ENCODE peak calls at places on chromosomes 1 and 21, in eight cellular contexts. U is cardiac fibroblast, P is BE2C, G is endodermal cell, M is right atrium auricular region, E is IMR-90, Q is tibial artery, S is stomach. O is an unnamed sample.
A peak's percentile ranks its signal among the peaks of the same experiment; 100 is the strongest.

GRCh38 chr1:232130815-232131474 is 499.0 kb downstream of the SIPA1L2 start:
- DNase-seq in Q (no peak), G (no peak), U (no peak), P (no peak), M (no peak), E (no peak), S (no peak), O (no peak)

GRCh38 chr1:227037121-227037520 is 97.0 kb downstream of the COQ8A start:
- DNase-seq in Q (no peak), G (no peak), P (no peak), M (no peak), U (no peak), S (no peak), E (no peak), O (peak; percentile 5)

GRCh38 chr1:169118227-169118626 is 11.7 kb downstream of the ATP1B1 start:
- DNase-seq in Q (no peak), M (no peak), S (no peak), P (no peak), U (no peak), E (no peak), G (no peak), O (no peak)

GRCh38 chr1:183467687-183468086 is 4.6 kb upstream of the SMG7 start:
- DNase-seq in U (peak; percentile 31), Q (no peak), G (no peak), M (no peak), S (no peak), P (no peak), E (no peak), O (no peak)

GRCh38 chr1:240722788-240723187 is 110.8 kb upstream of the GREM2 start:
- DNase-seq in S (no peak), G (no peak), Q (no peak), M (no peak), E (no peak), P (no peak), U (no peak), O (no peak)

GRCh38 chr1:205481629-205482071 is 22.8 kb upstream of the CDK18 start:
- DNase-seq in Q (no peak), G (no peak), M (no peak), S (no peak), E (no peak), P (no peak), U (no peak), O (no peak)

GRCh38 chr1:1440941-1441888 is 5.7 kb downstream of the VWA1 start:
- DNase-seq in Q (peak; percentile 69), S (peak; percentile 61), G (peak; percentile 76), U (peak; percentile 44), M (no peak), P (peak; percentile 83), E (no peak), O (no peak)

GRCh38 chr1:172352435-172352834 is 68.0 kb upstream of the C1orf105 start:
- DNase-seq in U (peak; percentile 31), S (no peak), P (no peak), G (no peak), E (peak; percentile 28), M (no peak), Q (no peak), O (peak; percentile 57)

GRCh38 chr21:19607983-19608668 is 1204.5 kb upstream of the TMPRSS15 start:
- DNase-seq in S (no peak), M (no peak), G (no peak), E (no peak), Q (no peak), U (no peak), P (peak; percentile 37), O (no peak)

GRCh38 chr1:211951856-211952255 is 83.5 kb downstream of the INTS7 start:
- DNase-seq in Q (no peak), G (no peak), U (peak; percentile 78), E (peak; percentile 74), S (no peak), P (no peak), M (no peak), O (peak; percentile 54)

GRCh38 chr1:27011976-27012563 is 580 bp downstream of the TENT5B start:
- DNase-seq in M (no peak), P (no peak), S (no peak), U (no peak), Q (no peak), E (no peak), G (no peak), O (no peak)

GRCh38 chr1:93766451-93766850 is 84.8 kb upstream of the BCAR3 start:
- DNase-seq in P (no peak), E (no peak), Q (no peak), G (peak; percentile 49), U (no peak), S (no peak), M (no peak), O (no peak)

GRCh38 chr1:153506831-153507413 is 28.9 kb downstream of the S100A6 start:
- DNase-seq in P (no peak), E (peak; percentile 91), U (peak; percentile 94), S (peak; percentile 52), M (peak; percentile 96), Q (peak; percentile 95), G (no peak), O (peak; percentile 82)

DNA sequence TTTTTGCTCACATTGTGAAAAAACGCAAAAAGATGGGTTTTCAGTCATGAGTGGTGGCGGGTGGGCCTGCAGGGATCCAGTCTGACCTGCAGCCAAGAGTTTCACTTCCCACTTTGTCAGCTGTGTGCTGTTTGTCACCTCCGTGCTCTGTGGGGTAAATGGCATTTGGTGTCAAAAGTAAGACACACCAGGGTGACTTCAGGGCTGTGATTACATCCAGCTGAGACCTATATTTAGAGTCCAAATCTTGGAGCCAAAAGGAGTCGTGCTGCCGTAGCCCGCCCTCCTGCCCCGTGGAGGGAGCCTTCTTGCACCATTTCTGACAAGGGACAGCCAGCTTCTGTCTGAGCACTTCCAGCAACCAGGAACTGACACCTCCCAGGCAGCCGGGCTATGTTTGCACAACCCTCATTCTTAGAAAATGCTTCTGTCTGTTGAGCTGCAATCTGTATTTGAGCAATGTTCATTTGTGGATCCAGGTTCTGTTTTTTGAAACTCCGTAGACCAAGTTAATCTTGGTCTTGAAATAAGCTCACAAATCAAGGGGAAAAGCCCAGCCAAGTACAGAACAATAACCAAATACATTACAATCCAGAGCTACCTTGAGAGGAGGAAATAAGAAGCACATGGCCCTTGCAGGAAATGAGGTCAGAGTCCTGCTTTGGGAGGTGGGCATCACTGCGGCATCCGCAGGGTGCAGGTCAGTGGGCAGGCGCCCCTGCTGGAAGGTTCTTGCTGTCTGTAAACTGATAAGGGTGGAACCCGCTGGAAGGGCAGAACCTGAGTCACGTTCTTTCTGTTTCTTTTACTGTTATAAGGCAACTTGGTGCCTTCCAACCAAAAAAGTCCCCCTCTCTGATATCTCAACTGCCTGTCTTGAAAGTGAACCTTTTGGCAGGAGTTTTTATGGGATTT is 14.4 kb downstream of the ABCG1 start:
- DNase-seq in G (peak; percentile 68), M (peak; percentile 90), P (peak; percentile 62), E (peak; percentile 20), S (peak; percentile 62), Q (peak; percentile 95), U (peak; percentile 58), O (peak; percentile 12)
- TF ChIP-seq CTCF in G (peak; percentile 64), M (peak; percentile 25), P (peak; percentile 51), E (peak; percentile 1), S (no peak), Q (peak; percentile 25), U (peak; percentile 24), O (no peak)

DNA sequence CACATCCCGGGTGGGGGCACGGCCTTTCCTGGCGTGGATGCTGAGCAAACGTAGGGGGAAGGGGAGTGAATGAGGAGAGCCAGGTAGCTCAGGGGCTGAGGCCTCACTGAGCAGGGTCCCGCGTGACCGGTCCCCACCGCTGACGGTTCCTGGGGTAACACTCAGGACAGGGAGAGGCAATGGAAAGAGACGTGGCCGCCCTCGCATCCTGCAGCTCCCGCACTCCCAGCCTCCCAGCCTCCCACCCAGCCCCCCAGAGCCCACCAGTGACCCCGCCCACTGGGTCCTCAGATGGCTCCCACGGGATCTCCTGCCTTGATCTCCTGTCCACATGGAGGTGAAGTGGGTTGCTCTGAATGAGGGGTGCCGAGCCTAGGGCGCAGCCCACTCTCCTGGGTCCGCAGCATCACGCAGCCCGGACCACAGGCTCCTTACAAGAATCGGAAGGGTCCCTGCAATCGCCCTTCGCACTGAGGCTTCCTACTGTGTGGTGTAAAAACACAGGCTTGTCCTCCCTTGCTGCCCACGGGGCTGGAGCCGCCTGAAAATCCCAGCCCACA is 2.4 kb downstream of the TSPEAR start:
- DNase-seq in S (peak; percentile 23), P (no peak), M (no peak), Q (peak; percentile 60), G (peak; percentile 51), U (no peak), E (no peak), O (no peak)
- H3K4me3 ChIP-seq in S (no peak overlapping the region), P (no peak overlapping the region), M (no peak overlapping the region), Q (no peak overlapping the region), G (peak overlapping the region; percentile 57), U (no peak overlapping the region), E (no peak overlapping the region), O (no peak overlapping the region)

GRCh38 chr1:60427701-60428100 is 354.1 kb upstream of the C1orf87 start:
- DNase-seq in G (no peak), P (no peak), U (peak; percentile 21), Q (no peak), M (no peak), S (no peak), E (no peak), O (no peak)

GRCh38 chr1:60427194-60427593 is 353.6 kb upstream of the C1orf87 start:
- DNase-seq in U (peak; percentile 27), E (no peak), Q (no peak), G (no peak), P (no peak), M (no peak), S (no peak), O (no peak)

GRCh38 chr1:60428161-60428560 is 354.6 kb upstream of the C1orf87 start:
- DNase-seq in Q (no peak), M (no peak), U (peak; percentile 14), G (no peak), S (no peak), E (no peak), P (no peak), O (no peak)

GRCh38 chr1:60423181-60423780 is 349.7 kb upstream of the C1orf87 start:
- DNase-seq in E (no peak), M (no peak), Q (no peak), P (no peak), U (peak; percentile 13), S (no peak), G (no peak), O (peak; percentile 19)

DNA sequence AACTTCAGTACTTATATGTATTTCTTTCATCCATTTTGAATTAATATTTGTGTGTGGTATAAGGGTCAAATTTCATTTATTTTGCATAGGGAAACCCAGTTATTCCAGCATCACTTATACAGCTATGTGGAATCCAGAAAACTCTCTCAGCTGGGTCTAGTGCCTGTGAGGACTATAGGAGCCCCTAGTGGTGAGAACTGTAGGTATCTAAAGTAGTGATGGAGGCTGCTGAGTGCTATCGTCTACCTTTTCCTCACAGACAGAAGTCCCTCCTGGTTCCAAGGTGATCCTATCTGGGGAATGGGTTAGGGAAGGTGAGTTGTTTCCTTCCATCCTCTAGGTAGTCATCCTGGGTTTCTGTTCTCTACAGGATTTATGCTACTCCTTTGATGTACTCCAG is 352.0 kb upstream of the C1orf87 start:
- DNase-seq in S (no peak), G (peak; percentile 52), P (no peak), M (no peak), E (no peak), U (peak; percentile 32), Q (no peak), O (no peak)
- TF ChIP-seq CTCF in S (no peak), G (peak; percentile 80), P (peak; percentile 58), M (peak; percentile 28), E (no peak), U (peak; percentile 58), Q (no peak), O (peak; percentile 54)

DNA sequence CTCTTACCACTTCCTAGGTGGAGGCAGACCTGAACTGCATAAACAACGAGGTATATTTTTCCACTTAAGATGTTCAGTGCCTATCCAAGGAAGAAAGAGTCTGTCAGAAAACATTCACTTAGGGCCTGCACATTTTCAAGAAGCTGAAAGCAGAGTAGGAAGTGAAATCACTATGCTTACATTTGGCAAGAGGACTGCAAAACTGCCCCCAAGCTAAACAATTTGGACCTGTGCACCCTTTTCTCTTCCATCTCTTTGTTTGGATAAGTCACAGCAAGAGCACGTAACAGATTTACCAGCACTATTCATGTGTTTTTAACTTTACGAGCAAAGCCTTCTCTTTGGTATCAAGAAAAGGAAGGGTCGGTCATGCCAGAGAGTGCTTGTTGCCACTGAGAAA is 13.2 kb upstream of the BEND5 start:
- DNase-seq in E (no peak), M (no peak), P (no peak), U (no peak), G (no peak), Q (no peak), S (no peak), O (no peak)
- H3K4me3 ChIP-seq in E (no peak overlapping the region), M (no peak overlapping the region), P (no peak overlapping the region), U (no peak overlapping the region), G (no peak overlapping the region), Q (no peak overlapping the region), S (no peak overlapping the region), O (no peak overlapping the region)

O was measured in astrocyte of the spinal cord.